ENCODE peak calls at places on chromosomes 1 and 21, in seven cellular contexts. F, K, T, E, D, C and P are unnamed samples.

GRCh38 chr1:62590255-62590969 is 6.9 kb upstream of the ANGPTL3 start:
- DNase-seq in K (no peak), C (no peak), D (no peak), F (no peak), T (no peak), E (no peak), P (no peak)

GRCh38 chr1:40706626-40707025 is 15.1 kb downstream of the NFYC start:
- DNase-seq in E (no peak), K (no peak), D (no peak), F (no peak), T (no peak), C (no peak), P (no peak)

GRCh38 chr21:39087976-39088370 is 95.3 kb downstream of the PSMG1 start:
- DNase-seq in C (peak; percentile 34), D (no peak), E (no peak), F (no peak), K (no peak), T (no peak), P (no peak)

GRCh38 chr1:93436496-93436895 is 11.4 kb upstream of the FNBP1L start:
- DNase-seq in C (no peak), E (no peak), F (no peak), T (no peak), K (no peak), D (no peak), P (no peak)

GRCh38 chr1:30321996-30322858 is 401.2 kb downstream of the MATN1 start:
- DNase-seq in E (no peak), K (no peak), D (no peak), T (no peak), C (no peak), F (no peak), P (no peak)

GRCh38 chr21:31520506-31521163 is 138.9 kb upstream of the SOD1 start:
- DNase-seq in F (no peak), K (no peak), T (no peak), C (no peak), D (no peak), E (no peak), P (no peak)

GRCh38 chr21:32132409-32132808 is 146.4 kb downstream of the MIS18A start:
- DNase-seq in E (no peak), T (no peak), D (no peak), K (no peak), C (no peak), F (no peak), P (no peak)

GRCh38 chr1:25765910-25766645 is 33.9 kb upstream of the SELENON start:
- DNase-seq in D (no peak), K (no peak), T (no peak), E (no peak), F (no peak), C (no peak), P (no peak)

GRCh38 chr1:173863224-173864151 is 4.3 kb downstream of the GAS5 start:
- DNase-seq in D (no peak), T (no peak), E (no peak), K (no peak), F (no peak), C (no peak), P (no peak)

DNA sequence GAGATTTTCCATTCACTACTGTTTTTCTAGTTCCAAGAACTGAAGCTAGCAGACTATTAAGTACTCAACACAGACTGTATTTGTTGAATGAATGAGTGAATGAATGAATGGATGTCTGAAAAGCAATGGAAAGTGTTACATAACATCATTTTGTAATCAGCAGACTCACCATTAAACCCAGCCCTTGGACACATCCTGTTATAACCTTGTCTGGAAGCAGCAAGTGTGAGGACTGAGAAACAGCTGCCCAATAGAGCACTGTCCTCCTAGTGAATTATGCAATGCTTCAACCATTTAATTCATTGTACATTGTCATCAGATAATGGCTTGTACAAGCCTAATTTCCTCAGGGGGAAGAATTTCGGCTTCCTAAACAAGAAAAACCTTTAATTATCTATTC is 391.0 kb downstream of the LTN1 start:
- DNase-seq in F (peak; percentile 19), K (no peak), D (no peak), C (no peak), T (peak; percentile 42), E (peak; percentile 18), P (no peak)
- H3K4me3 ChIP-seq in F (no peak overlapping the region), K (no peak overlapping the region), D (no peak overlapping the region), C (no peak overlapping the region), T (no peak overlapping the region), E (no peak overlapping the region), P (no peak overlapping the region)

DNA sequence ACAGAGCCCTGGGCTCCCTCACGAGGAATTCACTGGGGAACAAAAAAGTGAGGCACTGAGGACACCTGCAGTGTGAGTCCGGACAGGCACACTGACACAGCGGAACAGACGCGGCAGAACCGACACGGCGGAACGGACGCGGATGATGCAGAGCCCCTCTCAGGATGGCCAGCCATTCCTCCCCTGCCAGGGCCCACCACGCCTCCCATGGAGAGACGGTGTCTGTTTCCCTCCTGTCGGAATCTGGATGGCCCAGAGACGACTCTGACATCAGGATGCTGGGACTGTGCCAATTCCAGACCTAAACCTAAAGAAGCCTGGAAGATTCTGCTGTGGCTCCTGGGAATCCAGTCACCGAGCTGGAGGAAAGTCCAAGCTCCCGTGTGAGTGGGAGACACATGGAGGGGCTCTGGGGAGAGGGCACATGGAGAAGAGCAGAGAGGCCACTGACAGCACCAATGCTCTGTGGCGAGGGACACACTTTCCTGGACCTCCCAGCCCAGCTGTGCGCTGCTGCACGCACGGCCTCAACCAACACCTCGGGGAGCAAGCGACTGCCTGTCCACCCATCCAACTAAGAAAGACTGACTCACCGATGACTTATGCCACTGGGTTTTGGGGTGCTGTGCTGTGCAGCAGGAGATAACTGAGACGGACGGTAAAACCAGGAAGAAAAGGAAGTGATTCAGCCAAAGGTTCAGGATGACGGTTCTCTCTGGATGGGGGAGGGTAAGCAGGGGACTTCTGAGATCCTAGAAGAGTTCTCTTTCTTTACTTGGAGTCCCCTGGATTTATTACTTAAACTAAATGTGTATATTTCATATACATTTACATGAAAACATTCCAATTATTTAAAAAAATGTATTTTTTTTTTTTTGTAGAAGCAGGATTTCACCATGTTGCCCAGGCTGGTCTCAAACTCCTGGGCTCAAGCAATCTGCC is 23.3 kb downstream of the ZBTB17 start:
- DNase-seq in C (no peak), D (no peak), F (peak; percentile 96), E (peak; percentile 85), K (no peak), T (peak; percentile 77), P (no peak)
- TF ChIP-seq CTCF in C (no peak), D (no peak), F (no peak), E (no peak), K (no peak), T (no peak), P (no peak)

GRCh38 chr1:198543670-198544260 is 3.3 kb upstream of the ATP6V1G3 start:
- DNase-seq in E (no peak), D (no peak), F (no peak), T (no peak), C (no peak), K (no peak), P (peak; percentile 18)
- H3K4me3 ChIP-seq in E (no peak overlapping the region), D (no peak overlapping the region), F (no peak overlapping the region), T (no peak overlapping the region), C (no peak overlapping the region), K (no peak overlapping the region), P (no peak overlapping the region)

GRCh38 chr1:170370087-170370486 is 161.9 kb upstream of the GORAB start:
- DNase-seq in T (no peak), K (no peak), E (no peak), C (no peak), F (no peak), D (no peak), P (no peak)
- TF ChIP-seq CTCF in T (no peak), K (no peak), E (no peak), C (no peak), F (no peak), D (no peak), P (no peak)

GRCh38 chr1:88646852-88647645 is 37.0 kb upstream of the PKN2 start:
- DNase-seq in T (no peak), E (no peak), F (no peak), D (no peak), K (no peak), C (no peak), P (no peak)
- H3K4me3 ChIP-seq in T (no peak overlapping the region), E (no peak overlapping the region), F (no peak overlapping the region), D (no peak overlapping the region), K (no peak overlapping the region), C (no peak overlapping the region), P (no peak overlapping the region)

GRCh38 chr1:208031316-208031931 is 120.5 kb upstream of the CD34 start:
- DNase-seq in C (no peak), F (no peak), T (no peak), E (no peak), D (no peak), K (no peak), P (no peak)
- TF ChIP-seq CTCF in C (no peak), F (no peak), T (no peak), E (no peak), D (no peak), K (no peak), P (no peak)

DNA sequence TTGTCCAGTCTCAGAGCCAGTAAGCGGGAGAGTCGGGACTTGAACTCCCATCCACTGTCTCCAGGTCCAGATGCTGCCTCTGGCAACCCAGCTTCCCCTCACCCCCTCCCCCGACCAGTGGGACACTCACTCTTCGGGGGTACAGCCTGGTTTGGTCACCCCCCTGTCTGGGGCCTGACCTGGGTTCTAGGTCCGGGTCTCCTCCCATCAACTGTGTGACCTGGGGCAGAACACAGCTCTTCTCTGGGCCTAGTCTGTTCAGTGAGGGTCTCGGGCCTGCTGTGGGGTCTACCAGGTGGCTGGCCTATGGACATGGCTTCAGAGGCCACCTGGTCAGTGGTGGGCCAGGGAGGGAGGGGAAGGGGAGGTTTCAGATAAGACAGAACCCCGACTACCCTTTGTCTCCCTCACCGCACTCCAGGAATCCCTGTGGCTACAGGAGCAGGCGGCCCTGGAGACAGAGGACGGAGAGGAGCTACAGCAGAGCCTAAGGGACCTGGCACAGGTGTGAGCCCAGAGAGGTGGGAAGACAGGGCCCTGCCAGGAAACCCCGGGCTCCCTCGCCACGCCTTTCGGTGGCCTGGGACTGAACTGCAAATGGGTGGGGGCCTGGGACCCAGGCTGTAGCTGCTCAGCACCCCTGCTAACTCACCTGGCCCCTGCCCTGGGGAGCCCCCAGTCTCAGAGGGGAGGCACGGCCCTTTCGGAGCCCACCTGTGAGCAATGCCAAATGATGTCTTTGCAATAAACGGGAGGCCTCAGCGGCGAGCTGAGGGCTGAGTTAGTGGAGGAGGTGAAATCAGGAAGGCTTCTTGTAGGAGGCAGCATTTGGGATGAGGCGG is 4.1 kb upstream of the NBPF3 start:
- DNase-seq in F (no peak), C (no peak), E (no peak), D (no peak), K (no peak), T (no peak), P (no peak)
- H3K4me3 ChIP-seq in F (no peak overlapping the region), C (peak overlapping the region; percentile 46), E (no peak overlapping the region), D (no peak overlapping the region), K (peak overlapping the region; percentile 33), T (no peak overlapping the region), P (no peak overlapping the region)

GRCh38 chr1:8315573-8316475 is 2.1 kb upstream of the SLC45A1 start:
- DNase-seq in F (no peak), C (no peak), K (no peak), D (no peak), T (no peak), E (no peak), P (no peak)
- TF ChIP-seq CTCF in F (peak; percentile 7), C (no peak), K (no peak), D (no peak), T (peak; percentile 9), E (peak; percentile 7), P (no peak)